ENCODE peak calls at places on chromosomes 5 and 9, in five cellular contexts. E, G, W, P and I are unnamed samples. For H3K27me3, the result is how much of the 10 kb centered on the place peaks cover.

GRCh38 chr9:89138463-89139390 is 39.9 kb downstream of the SHC3 start:
- DNase-seq in P (no peak), E (peak), W (peak), G (no peak), I (no peak)

GRCh38 chr9:114264806-114265550 is 57.9 kb upstream of the ORM1 start:
- DNase-seq in E (no peak), W (no peak), G (no peak), P (no peak), I (no peak)

GRCh38 chr9:114286146-114286679 is 36.7 kb upstream of the ORM1 start:
- DNase-seq in E (no peak), W (no peak), G (no peak), P (no peak), I (no peak)

GRCh38 chr5:135222771-135223170 is 176.3 kb downstream of the MACROH2A1 start:
- DNase-seq in W (no peak), P (no peak), G (no peak), E (no peak), I (no peak)

GRCh38 chr5:146076455-146076854 is 28.9 kb downstream of the PLAC8L1 start:
- DNase-seq in P (no peak), G (no peak), E (no peak), W (no peak), I (no peak)

GRCh38 chr5:52987711-52988329 is 1.3 kb upstream of the ITGA2 start:
- DNase-seq in E (peak), P (no peak), G (no peak), W (peak), I (no peak)

GRCh38 chr9:34171753-34172535 is 6.9 kb upstream of the UBAP1 start:
- DNase-seq in E (no peak), W (no peak), P (peak), G (no peak), I (no peak)

GRCh38 chr5:96177303-96177869 is 215.7 kb upstream of the ELL2 start:
- DNase-seq in E (peak), W (peak), P (no peak), G (peak), I (no peak)

GRCh38 chr5:97929383-97929782 is 746.3 kb upstream of the RIOK2 start:
- DNase-seq in E (peak), P (no peak), W (peak), G (peak), I (no peak)

GRCh38 chr9:127817881-127818434 is 15.3 kb downstream of the FPGS start:
- DNase-seq in P (no peak), G (no peak), E (no peak), W (no peak), I (no peak)

DNA sequence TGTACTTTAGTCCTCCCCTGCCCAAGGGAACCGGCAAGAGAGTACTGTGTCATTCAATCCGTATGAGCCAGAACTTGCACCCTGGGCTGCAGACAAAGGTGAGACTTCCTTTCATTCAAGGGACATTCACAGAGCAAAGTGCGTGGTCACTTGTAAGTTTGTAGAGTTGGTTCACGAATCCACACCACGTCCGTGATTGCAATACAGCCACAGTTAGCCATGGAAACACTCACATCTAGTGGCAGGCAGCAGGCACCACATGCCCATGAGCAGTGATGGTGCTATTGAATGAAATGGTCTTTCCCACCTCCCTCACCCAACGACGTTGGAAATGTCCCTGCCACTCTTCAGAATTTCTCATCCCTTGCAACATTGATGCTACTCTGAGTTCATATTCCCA is 72.6 kb downstream of the SYK start:
- DNase-seq in E (no peak), P (no peak), G (no peak), W (no peak), I (no peak)
- TF ChIP-seq CTCF in E (no peak), P (no peak), G (no peak), W (no peak), I (no peak)

GRCh38 chr9:73200694-73201432 is 49.2 kb downstream of the ANXA1 start:
- DNase-seq in G (no peak), W (peak), P (no peak), E (peak), I (no peak)

GRCh38 chr9:73199886-73200285 is 48.2 kb downstream of the ANXA1 start:
- DNase-seq in G (no peak), W (no peak), E (peak), P (no peak), I (no peak)

GRCh38 chr9:73199448-73199847 is 47.8 kb downstream of the ANXA1 start:
- DNase-seq in G (no peak), P (no peak), W (no peak), E (no peak), I (no peak)

GRCh38 chr9:73202992-73203391 is 51.3 kb downstream of the ANXA1 start:
- DNase-seq in W (peak), E (no peak), P (no peak), G (no peak), I (no peak)

GRCh38 chr9:73204910-73205309 is 53.2 kb downstream of the ANXA1 start:
- DNase-seq in E (no peak), P (no peak), W (no peak), G (no peak), I (no peak)
- H3K27me3 ChIP-seq in E (under half), P (under half), W (under half), G (under half), I (under half)

GRCh38 chr5:111163000-111163399 is 61.2 kb upstream of the CAMK4 start:
- DNase-seq in G (no peak), W (peak), E (no peak), P (no peak), I (no peak)

GRCh38 chr5:111165058-111165457 is 59.1 kb upstream of the CAMK4 start:
- DNase-seq in P (no peak), W (no peak), E (no peak), G (no peak), I (no peak)

GRCh38 chr5:111158105-111158744 is 66.0 kb upstream of the CAMK4 start:
- DNase-seq in W (peak), G (peak), E (peak), P (peak), I (peak)

DNA sequence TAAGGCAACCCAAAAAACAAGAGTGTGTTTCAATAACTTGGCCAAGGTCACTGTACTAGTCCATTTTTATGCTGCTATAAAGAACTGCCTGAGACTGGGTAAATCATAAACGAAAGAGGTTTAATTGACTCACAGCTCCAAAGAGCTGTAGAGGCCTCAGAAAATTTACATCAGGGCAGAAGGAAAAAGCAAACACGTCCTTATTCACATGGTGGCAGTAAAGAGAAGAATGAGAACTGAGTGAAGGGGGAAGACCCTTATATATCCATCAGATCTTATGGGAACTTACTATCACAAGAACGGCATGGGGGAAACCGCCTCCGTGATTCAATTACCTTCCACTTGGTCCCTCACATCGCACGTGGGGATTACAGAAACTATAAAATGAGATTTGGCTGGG is 64.3 kb upstream of the CAMK4 start:
- DNase-seq in W (no peak), G (no peak), E (no peak), P (no peak), I (no peak)
- TF ChIP-seq CTCF in W (no peak), G (no peak), E (no peak), P (no peak), I (no peak)

GRCh38 chr9:122371851-122372250 is 1.0 kb downstream of the PTGS1 start:
- DNase-seq in P (no peak), G (no peak), E (no peak), W (no peak), I (no peak)

GRCh38 chr9:122370869-122371467 is at the start of gene PTGS1:
- DNase-seq in P (no peak), G (no peak), W (no peak), E (peak), I (no peak)

GRCh38 chr9:122368642-122369041 is 2.2 kb upstream of the PTGS1 start:
- DNase-seq in W (no peak), G (no peak), P (no peak), E (no peak), I (no peak)

GRCh38 chr9:122367779-122368460 is 2.9 kb upstream of the PTGS1 start:
- DNase-seq in P (no peak), W (no peak), G (no peak), E (peak), I (no peak)

DNA sequence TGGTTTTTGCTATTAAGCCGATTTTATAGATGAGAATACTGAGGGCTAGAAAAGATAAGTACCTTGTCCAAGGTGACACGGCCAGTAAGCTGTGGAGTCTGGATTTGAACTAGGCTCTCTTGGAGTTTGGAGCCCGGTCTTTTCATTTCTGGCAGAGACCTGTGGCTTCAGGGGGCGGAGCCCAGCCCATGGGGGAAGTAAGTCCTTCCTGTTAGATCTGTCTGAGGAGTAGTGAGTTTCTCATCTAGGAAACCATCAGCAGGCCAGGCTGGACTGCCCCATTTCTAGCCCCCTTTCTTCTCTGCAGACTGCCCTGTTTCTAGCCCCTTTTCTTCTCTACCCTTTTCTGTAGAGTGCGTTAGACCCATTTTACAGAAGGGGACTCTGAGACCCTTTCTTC is 521 bp upstream of the PTGS1 start:
- DNase-seq in G (no peak), E (no peak), P (no peak), W (no peak), I (no peak)
- H3K27me3 ChIP-seq in G (under half), E (under half), P (under half), W (under half), I (under half)

GRCh38 chr5:4511996-4512656 is 628.0 kb upstream of the ADAMTS16 start:
- DNase-seq in G (no peak), P (no peak), W (peak), E (peak), I (peak)
- TF ChIP-seq CTCF in G (no peak), P (no peak), W (no peak), E (peak), I (peak)

DNA sequence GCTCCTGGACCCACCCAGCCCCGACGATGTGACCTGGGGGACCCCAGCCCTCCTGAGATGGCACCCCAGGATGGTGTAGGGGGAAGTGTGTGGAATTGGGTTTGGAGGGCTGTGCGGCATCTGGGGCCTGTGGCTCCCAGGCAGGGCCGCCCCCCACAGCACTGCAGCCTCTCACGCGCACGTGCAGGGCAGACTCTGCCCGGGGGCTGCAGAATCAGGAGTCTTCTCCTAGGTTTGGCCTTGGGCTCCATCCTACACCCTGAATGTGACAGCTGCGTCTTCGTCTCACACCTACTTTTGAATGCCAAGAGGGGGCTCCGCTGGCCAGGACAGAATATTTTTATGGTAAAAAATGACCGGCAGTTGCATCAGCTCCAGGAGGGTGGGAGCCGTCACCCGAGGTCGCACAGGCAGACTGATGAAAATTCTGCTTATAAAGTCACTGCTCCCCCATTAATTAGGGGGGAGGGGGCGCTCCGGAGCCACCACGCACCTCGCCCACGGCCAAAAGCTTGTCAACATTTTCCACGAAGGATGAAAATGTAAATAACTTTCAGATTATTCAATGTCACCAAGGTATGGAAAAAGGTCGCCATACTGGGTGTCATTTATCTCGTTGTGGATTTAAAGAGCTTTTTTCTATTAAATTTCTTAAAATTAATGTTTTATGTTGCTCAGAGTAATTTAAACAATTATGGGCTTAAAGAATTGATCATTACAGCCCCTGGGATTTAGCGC is 13.2 kb downstream of the LHX3 start:
- DNase-seq in E (no peak), G (no peak), W (no peak), P (no peak), I (no peak)
- H3K27me3 ChIP-seq in E (half or more), G (half or more), W (under half), P (half or more), I (half or more)